ENCODE peak calls at places on chromosome 1, in six cellular contexts. T, X, Z, Q, U and Y are unnamed samples. For H3K9me3 and H3K27me3, the result is how much of the 10 kb centered on the place peaks cover.

GRCh38 chr1:222048030-222048632 is 306.2 kb upstream of the DUSP10 start:
- DNase-seq in T (no peak), X (no peak), Z (no peak), Q (no peak), U (no peak), Y (no peak)

GRCh38 chr1:18549131-18549530 is 68.4 kb downstream of the KLHDC7A start:
- DNase-seq in T (no peak), X (no peak), Z (no peak), Q (no peak), U (no peak), Y (no peak)

GRCh38 chr1:84090447-84091244 is 53.4 kb upstream of the PRKACB start:
- DNase-seq in T (no peak), X (no peak), Z (peak), Q (peak), U (no peak), Y (no peak)

GRCh38 chr1:60051191-60051590 is 22.4 kb downstream of the C1orf87 start:
- DNase-seq in T (no peak), X (no peak), Z (no peak), Q (no peak), U (no peak), Y (no peak)

GRCh38 chr1:59302871-59303270 is 6.0 kb downstream of the FGGY start:
- DNase-seq in T (no peak), X (no peak), Z (no peak), Q (no peak), U (no peak), Y (no peak)

GRCh38 chr1:14924012-14924452 is 229.5 kb upstream of the TMEM51 start:
- DNase-seq in T (peak), X (peak), Z (peak), Q (peak), U (peak), Y (peak)

GRCh38 chr1:108503062-108503740 is 53.1 kb downstream of the NBPF6 start:
- DNase-seq in T (no peak), X (no peak), Z (no peak), Q (no peak), U (no peak), Y (no peak)

GRCh38 chr1:9300623-9301022 is 7.9 kb downstream of the SPSB1 start:
- DNase-seq in T (no peak), X (no peak), Z (no peak), Q (no peak), U (no peak), Y (no peak)

GRCh38 chr1:204348722-204349121 is 11.0 kb downstream of the PLEKHA6 start:
- DNase-seq in T (peak), X (peak), Z (no peak), Q (no peak), U (no peak), Y (peak)

GRCh38 chr1:63601912-63602311 is 8.7 kb downstream of the PGM1 start:
- DNase-seq in T (no peak), X (no peak), Z (no peak), Q (no peak), U (no peak), Y (no peak)

GRCh38 chr1:15409400-15410222 is at the start of gene EFHD2:
- DNase-seq in T (peak), X (peak), Z (peak), Q (peak), U (peak), Y (peak)

GRCh38 chr1:53090227-53091147 is 28.5 kb downstream of the PODN start:
- DNase-seq in T (no peak), X (peak), Z (no peak), Q (no peak), U (no peak), Y (no peak)

GRCh38 chr1:156421062-156421938 is 52.3 kb downstream of the RHBG start:
- DNase-seq in T (peak), X (peak), Z (peak), Q (peak), U (peak), Y (peak)

GRCh38 chr1:27878787-27879335 is 6.5 kb downstream of the THEMIS2 start:
- DNase-seq in T (no peak), X (no peak), Z (no peak), Q (no peak), U (no peak), Y (no peak)

GRCh38 chr1:154325583-154326545 is 539 bp downstream of the ATP8B2 start:
- DNase-seq in T (peak), X (peak), Z (peak), Q (peak), U (peak), Y (peak)

GRCh38 chr1:166172106-166172505 is 5.3 kb upstream of the FAM78B start:
- DNase-seq in T (no peak), X (no peak), Z (no peak), Q (no peak), U (no peak), Y (no peak)

GRCh38 chr1:52753169-52753568 is 26.9 kb downstream of the ZYG11B start:
- DNase-seq in T (no peak), X (no peak), Z (no peak), Q (no peak), U (no peak), Y (no peak)

DNA sequence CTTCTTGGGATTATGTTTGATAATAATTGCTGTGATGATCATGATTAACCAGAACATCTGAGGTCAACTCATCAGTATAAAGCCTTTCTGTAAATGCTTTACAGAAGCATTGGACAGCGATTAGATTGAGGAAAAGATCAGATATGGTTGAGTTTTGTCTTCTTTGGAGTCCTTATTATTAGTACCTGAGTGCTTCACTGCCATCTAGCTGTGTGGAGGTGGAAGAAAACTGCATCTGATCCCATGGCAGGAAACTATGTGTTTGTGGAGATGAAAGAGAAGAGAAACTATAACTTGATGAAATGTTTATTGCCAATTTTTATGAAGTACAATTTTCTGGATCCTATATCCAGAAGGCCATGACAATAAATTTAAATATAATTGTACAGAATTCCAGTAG is 11.4 kb downstream of the FLG2 start:
- DNase-seq in T (no peak), X (no peak), Z (peak), Q (no peak), U (no peak), Y (no peak)
- H3K9me3 ChIP-seq in T (under half), X (under half), Z (under half), Q (under half), U (under half), Y (under half)

DNA sequence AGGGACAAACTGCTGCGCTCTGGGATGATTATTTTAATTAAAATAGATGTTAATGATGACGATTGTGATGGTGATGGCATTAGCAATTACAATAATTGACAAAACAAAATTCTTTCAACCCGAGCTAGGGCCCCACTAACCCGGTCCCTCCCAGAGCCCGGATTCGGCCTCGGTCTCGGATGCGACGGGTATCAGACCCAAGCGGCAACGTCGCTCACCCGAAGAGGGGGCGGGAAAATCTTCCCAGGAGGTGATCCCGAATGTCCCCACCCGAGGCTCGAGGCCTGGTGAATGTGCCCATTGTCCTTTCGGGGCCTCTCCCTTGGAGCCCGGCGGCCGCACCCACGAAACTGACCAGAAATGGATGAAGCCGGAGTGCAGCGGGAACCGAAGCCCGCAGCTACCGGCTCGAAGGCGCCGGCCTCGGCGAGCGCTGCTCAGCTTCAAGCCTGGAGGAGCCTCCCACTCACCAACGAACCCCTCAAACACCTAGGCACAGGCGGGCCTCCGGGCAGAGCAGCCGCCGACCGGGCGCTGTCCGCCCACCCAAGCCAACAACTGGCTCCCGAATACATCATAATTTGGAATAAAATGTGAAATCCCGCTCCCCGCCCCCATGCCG is 1.2 kb downstream of the TAL1 start:
- DNase-seq in T (peak), X (no peak), Z (peak), Q (no peak), U (no peak), Y (no peak)
- H3K27me3 ChIP-seq in T (under half), X (half or more), Z (half or more), Q (half or more), U (under half), Y (under half)

GRCh38 chr1:177341773-177342172 is 171.0 kb downstream of the BRINP2 start:
- DNase-seq in T (no peak), X (no peak), Z (no peak), Q (no peak), U (no peak), Y (no peak)
- H3K9me3 ChIP-seq in T (under half), X (under half), Z (under half), Q (under half), U (under half), Y (under half)

DNA sequence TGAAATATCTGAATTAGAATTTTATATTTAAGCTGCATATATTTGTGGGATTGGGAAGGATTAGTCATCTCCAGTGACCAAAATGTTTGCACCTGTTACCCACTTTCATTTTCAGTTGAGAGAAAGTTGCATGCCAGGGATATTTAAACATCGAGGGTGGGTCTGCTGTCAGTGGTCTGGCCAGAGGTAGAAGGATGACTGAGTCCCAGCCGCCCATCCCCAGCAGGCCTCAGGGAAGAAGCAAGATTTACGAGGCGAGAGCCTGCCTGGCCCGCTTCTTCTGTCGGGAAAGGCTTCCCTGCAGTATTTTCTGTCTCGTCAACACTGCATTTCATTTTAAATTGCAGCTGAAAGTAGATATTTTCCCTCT is 1.4 kb upstream of the MAN1C1 start:
- DNase-seq in T (no peak), X (no peak), Z (no peak), Q (no peak), U (no peak), Y (no peak)
- H3K27me3 ChIP-seq in T (under half), X (under half), Z (under half), Q (under half), U (under half), Y (under half)

GRCh38 chr1:158978730-158979129 is 31.0 kb upstream of the IFI16 start:
- DNase-seq in T (no peak), X (no peak), Z (no peak), Q (no peak), U (no peak), Y (no peak)

GRCh38 chr1:158983235-158983634 is 26.5 kb upstream of the IFI16 start:
- DNase-seq in T (no peak), X (no peak), Z (no peak), Q (no peak), U (no peak), Y (no peak)

GRCh38 chr1:158989424-158989823 is 20.3 kb upstream of the IFI16 start:
- DNase-seq in T (no peak), X (no peak), Z (no peak), Q (no peak), U (no peak), Y (no peak)

GRCh38 chr1:158984386-158984785 is 25.3 kb upstream of the IFI16 start:
- DNase-seq in T (no peak), X (no peak), Z (no peak), Q (no peak), U (no peak), Y (no peak)
- H3K9me3 ChIP-seq in T (under half), X (under half), Z (under half), Q (under half), U (under half), Y (under half)

DNA sequence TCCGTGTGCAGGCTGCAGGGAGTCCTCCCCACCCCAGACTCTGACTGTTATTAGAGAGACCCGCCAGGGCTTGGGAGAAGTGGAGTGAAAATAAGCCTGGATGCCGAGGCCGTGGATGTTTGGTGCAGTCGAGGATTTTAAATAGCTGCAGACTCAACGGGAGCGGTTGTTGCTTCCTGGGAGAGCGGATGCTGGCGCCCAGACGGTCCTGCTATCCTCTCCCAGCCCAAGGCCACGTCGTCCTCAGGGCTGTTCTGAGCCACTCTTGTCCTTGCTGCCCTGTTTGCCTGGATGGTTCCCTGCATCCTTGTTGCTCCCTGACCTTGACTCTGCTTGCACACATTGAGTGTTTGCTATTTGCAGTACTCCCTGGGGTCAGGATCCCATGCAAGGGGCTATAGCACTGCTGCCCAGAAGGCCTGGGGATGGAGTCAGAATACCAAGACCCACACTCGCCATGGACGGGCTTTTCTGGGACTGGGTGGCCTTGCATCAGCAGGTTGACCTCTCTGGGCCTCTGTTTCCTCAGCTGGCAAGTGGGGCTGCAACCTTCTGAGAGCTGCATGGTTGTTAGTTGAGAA is 205.3 kb upstream of the C1orf174 start:
- DNase-seq in T (no peak), X (no peak), Z (no peak), Q (no peak), U (no peak), Y (no peak)
- H3K27me3 ChIP-seq in T (under half), X (half or more), Z (under half), Q (under half), U (under half), Y (under half)

DNA sequence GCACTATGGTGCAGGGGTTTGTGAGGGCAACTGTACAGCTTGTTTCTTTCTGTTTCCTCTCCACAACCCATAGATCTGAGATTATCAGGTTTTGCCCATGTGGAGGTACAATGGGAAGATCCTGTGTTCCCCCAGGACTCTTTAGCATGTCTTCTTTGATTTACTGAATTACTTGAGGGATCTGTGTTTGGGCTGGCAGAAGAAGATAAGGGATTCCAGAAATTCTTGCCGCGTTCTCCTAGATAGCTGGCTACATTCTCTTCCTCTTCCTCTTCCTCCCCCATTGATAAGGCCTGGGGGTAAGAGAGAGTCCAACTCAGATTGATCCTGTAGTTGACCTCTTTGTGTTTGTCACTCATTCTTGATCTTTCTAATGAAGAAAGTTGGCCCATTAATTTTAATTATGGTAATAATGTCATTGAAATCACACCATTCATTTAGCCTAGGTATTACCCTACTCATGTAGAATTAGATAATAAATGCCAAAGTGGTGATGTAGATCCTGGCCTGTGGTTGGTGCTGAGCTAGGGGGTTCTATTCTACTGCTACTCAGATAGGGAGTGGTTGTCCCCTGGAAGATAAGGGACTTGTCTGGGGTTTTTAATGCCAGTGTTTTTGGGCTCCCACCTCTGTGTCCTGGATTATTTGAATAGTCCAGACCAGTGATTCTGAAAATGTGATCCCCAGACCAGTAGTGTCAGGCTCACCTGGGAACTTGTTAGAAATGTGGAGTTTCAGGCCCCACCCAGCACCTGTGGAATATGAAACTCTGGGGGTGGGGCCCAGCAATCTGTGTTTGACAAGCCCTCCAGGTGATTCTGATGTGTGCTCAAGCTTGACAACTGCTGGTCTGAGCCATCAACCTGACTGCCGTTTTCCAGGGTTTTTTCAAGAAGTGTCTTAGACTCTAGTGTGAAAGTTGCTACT is 122.2 kb downstream of the NOS1AP start:
- DNase-seq in T (no peak), X (no peak), Z (no peak), Q (no peak), U (no peak), Y (no peak)
- H3K9me3 ChIP-seq in T (under half), X (under half), Z (under half), Q (under half), U (under half), Y (under half)